ENCODE peak calls at places on chromosome 9, in six cellular contexts. One of them, this sample, is unnamed.

GRCh38 chr9:92071634-92072033 is 43.6 kb downstream of the SPTLC1 start:
- DNase-seq in IMR-90: no peak
- DNase-seq in neuronal stem cell: no peak
- DNase-seq in H9: no peak
- DNase-seq in mesenchymal stem cell: no peak
- DNase-seq in H1: no peak
- DNase-seq in this sample: no peak

GRCh38 chr9:109320338-109320733 is 523 bp downstream of the EPB41L4B start:
- DNase-seq in IMR-90: no peak
- DNase-seq in neuronal stem cell: peak; percentile 26
- DNase-seq in H9: no peak
- DNase-seq in mesenchymal stem cell: no peak
- DNase-seq in H1: no peak
- DNase-seq in this sample: no peak

GRCh38 chr9:106945727-106946690 is 83.0 kb downstream of the ZNF462 start:
- DNase-seq in IMR-90: peak; percentile 91
- DNase-seq in neuronal stem cell: no peak
- DNase-seq in H9: no peak
- DNase-seq in mesenchymal stem cell: peak; percentile 55
- DNase-seq in H1: no peak
- DNase-seq in this sample: no peak

GRCh38 chr9:75235632-75236031 is 147.3 kb downstream of the OSTF1 start:
- DNase-seq in IMR-90: no peak
- DNase-seq in neuronal stem cell: no peak
- DNase-seq in H9: no peak
- DNase-seq in mesenchymal stem cell: no peak
- DNase-seq in H1: no peak
- DNase-seq in this sample: peak; percentile 86

GRCh38 chr9:4762889-4763521 is 22.0 kb upstream of the AK3 start:
- DNase-seq in IMR-90: no peak
- DNase-seq in neuronal stem cell: peak; percentile 1
- DNase-seq in H9: peak; percentile 87
- DNase-seq in mesenchymal stem cell: peak; percentile 50
- DNase-seq in H1: no peak
- DNase-seq in this sample: peak; percentile 83

GRCh38 chr9:133534346-133535284 is at the start of gene ADAMTSL2:
- DNase-seq in IMR-90: peak; percentile 56
- DNase-seq in neuronal stem cell: peak; percentile 44
- DNase-seq in H9: peak; percentile 71
- DNase-seq in mesenchymal stem cell: peak; percentile 72
- DNase-seq in H1: no peak
- DNase-seq in this sample: no peak

GRCh38 chr9:98791147-98792095 is 4.9 kb downstream of the ANKS6 start:
- DNase-seq in IMR-90: peak; percentile 94
- DNase-seq in neuronal stem cell: peak; percentile 70
- DNase-seq in H9: peak; percentile 90
- DNase-seq in mesenchymal stem cell: peak; percentile 83
- DNase-seq in H1: peak; percentile 80
- DNase-seq in this sample: peak; percentile 84

GRCh38 chr9:20853866-20854265 is 169.8 kb downstream of the FOCAD start:
- DNase-seq in IMR-90: no peak
- DNase-seq in neuronal stem cell: no peak
- DNase-seq in H9: no peak
- DNase-seq in mesenchymal stem cell: no peak
- DNase-seq in H1: no peak
- DNase-seq in this sample: no peak

GRCh38 chr9:752681-753200 is 88.8 kb upstream of the DMRT1 start:
- DNase-seq in IMR-90: peak; percentile 25
- DNase-seq in neuronal stem cell: no peak
- DNase-seq in H9: no peak
- DNase-seq in mesenchymal stem cell: peak; percentile 70
- DNase-seq in H1: no peak
- DNase-seq in this sample: no peak

GRCh38 chr9:16191691-16192402 is 639.0 kb downstream of the CCDC171 start:
- DNase-seq in IMR-90: peak; percentile 87
- DNase-seq in neuronal stem cell: peak; percentile 70
- DNase-seq in H9: peak; percentile 84
- DNase-seq in mesenchymal stem cell: peak; percentile 92
- DNase-seq in H1: peak; percentile 58
- DNase-seq in this sample: peak; percentile 85

GRCh38 chr9:135926402-135927194 is 19.3 kb upstream of the CAMSAP1 start:
- DNase-seq in IMR-90: peak; percentile 61
- DNase-seq in neuronal stem cell: no peak
- DNase-seq in H9: no peak
- DNase-seq in mesenchymal stem cell: peak; percentile 78
- DNase-seq in H1: no peak
- DNase-seq in this sample: peak; percentile 95

GRCh38 chr9:109331353-109331752 is 10.5 kb upstream of the EPB41L4B start:
- DNase-seq in IMR-90: no peak
- DNase-seq in neuronal stem cell: no peak
- DNase-seq in H9: no peak
- DNase-seq in mesenchymal stem cell: no peak
- DNase-seq in H1: no peak
- DNase-seq in this sample: peak; percentile 16

GRCh38 chr9:33884856-33885701 is 68.1 kb downstream of the UBE2R2 start:
- DNase-seq in IMR-90: peak; percentile 54
- DNase-seq in neuronal stem cell: no peak
- DNase-seq in H9: no peak
- DNase-seq in mesenchymal stem cell: peak; percentile 59
- DNase-seq in H1: no peak
- DNase-seq in this sample: no peak

GRCh38 chr9:72864327-72864726 is 88.5 kb downstream of the ALDH1A1 start:
- DNase-seq in IMR-90: no peak
- DNase-seq in neuronal stem cell: no peak
- DNase-seq in H9: no peak
- DNase-seq in mesenchymal stem cell: peak; percentile 20
- DNase-seq in H1: no peak
- DNase-seq in this sample: no peak

GRCh38 chr9:134623408-134624066 is 18.1 kb upstream of the COL5A1 start:
- DNase-seq in IMR-90: no peak
- DNase-seq in neuronal stem cell: no peak
- DNase-seq in H9: no peak
- DNase-seq in mesenchymal stem cell: no peak
- DNase-seq in H1: no peak
- DNase-seq in this sample: no peak

GRCh38 chr9:95947118-95947517 is 71.6 kb downstream of the ERCC6L2 start:
- DNase-seq in IMR-90: no peak
- DNase-seq in neuronal stem cell: no peak
- DNase-seq in H9: no peak
- DNase-seq in mesenchymal stem cell: no peak
- DNase-seq in H1: no peak
- DNase-seq in this sample: no peak

GRCh38 chr9:128928624-128929023 is 7.8 kb downstream of the PHYHD1 start:
- DNase-seq in IMR-90: peak; percentile 25
- DNase-seq in neuronal stem cell: no peak
- DNase-seq in H9: no peak
- DNase-seq in mesenchymal stem cell: no peak
- DNase-seq in H1: no peak
- DNase-seq in this sample: no peak
- H2AFZ ChIP-seq in IMR-90: peak overlapping the region; percentile 43
- H2AFZ ChIP-seq in neuronal stem cell: peak overlapping the region; percentile 85
- H2AFZ ChIP-seq in H9: no peak overlapping the region
- H2AFZ ChIP-seq in mesenchymal stem cell: no peak overlapping the region
- H2AFZ ChIP-seq in H1: no peak overlapping the region
- H2AFZ ChIP-seq in this sample: no peak overlapping the region

GRCh38 chr9:127014210-127014609 is 99.6 kb downstream of the RALGPS1 start:
- DNase-seq in IMR-90: peak; percentile 30
- DNase-seq in neuronal stem cell: no peak
- DNase-seq in H9: no peak
- DNase-seq in mesenchymal stem cell: no peak
- DNase-seq in H1: no peak
- DNase-seq in this sample: no peak
- H3K23ac ChIP-seq in IMR-90: no peak overlapping the region
- H3K23ac ChIP-seq in neuronal stem cell: no peak overlapping the region
- H3K23ac ChIP-seq in H9: no peak overlapping the region
- H3K23ac ChIP-seq in mesenchymal stem cell: no peak overlapping the region
- H3K23ac ChIP-seq in H1: no peak overlapping the region
- H3K23ac ChIP-seq in this sample: no peak overlapping the region

DNA sequence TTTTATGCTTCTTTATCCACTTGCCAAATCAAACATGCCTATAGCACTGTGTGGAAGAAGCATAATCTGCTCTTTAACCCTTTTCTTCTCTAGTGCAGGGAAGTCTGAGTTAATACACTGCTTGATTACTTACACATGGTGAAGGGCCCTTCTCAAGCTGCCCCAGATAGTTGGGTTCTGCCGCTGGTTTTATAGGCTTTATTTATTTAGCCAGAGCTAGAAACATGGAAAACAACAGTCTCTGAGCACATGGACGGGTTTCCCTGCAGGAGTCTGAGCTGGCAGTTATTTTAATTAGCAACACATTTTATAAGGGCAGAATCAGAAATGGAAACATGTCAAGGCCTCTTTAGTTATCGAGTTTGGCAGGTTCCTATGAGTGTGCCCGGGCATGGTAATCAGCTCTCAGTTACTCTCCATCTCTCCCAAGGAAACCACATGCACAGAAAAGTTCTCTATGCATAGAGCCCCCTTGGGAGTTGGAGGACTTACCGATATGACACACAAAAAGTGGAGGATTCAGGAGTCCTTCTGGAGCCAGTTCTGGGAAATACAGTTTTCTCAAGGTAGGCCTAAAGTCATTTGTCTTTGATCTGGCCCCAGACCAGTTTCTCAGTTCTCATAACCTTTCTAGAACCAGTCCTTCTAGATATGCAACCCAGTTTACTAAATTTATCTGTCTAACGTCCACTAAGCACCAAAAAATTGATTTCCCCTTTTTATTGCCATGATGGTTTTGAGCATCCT is 564.8 kb downstream of the ACTL7B start:
- DNase-seq in IMR-90: no peak
- DNase-seq in neuronal stem cell: no peak
- DNase-seq in H9: no peak
- DNase-seq in mesenchymal stem cell: no peak
- DNase-seq in H1: no peak
- DNase-seq in this sample: no peak
- H2AFZ ChIP-seq in IMR-90: no peak overlapping the region
- H2AFZ ChIP-seq in neuronal stem cell: no peak overlapping the region
- H2AFZ ChIP-seq in H9: no peak overlapping the region
- H2AFZ ChIP-seq in mesenchymal stem cell: no peak overlapping the region
- H2AFZ ChIP-seq in H1: no peak overlapping the region
- H2AFZ ChIP-seq in this sample: no peak overlapping the region

GRCh38 chr9:22446589-22446949 is at the start of gene DMRTA1:
- DNase-seq in IMR-90: peak; percentile 25
- DNase-seq in neuronal stem cell: no peak
- DNase-seq in H9: peak; percentile 92
- DNase-seq in mesenchymal stem cell: peak; percentile 73
- DNase-seq in H1: peak; percentile 33
- DNase-seq in this sample: peak; percentile 30
- H3K23ac ChIP-seq in IMR-90: no peak within 1 kb of the TSS
- H3K23ac ChIP-seq in neuronal stem cell: peak within 1 kb of the TSS; percentile 85
- H3K23ac ChIP-seq in H9: no peak within 1 kb of the TSS
- H3K23ac ChIP-seq in mesenchymal stem cell: no peak within 1 kb of the TSS
- H3K23ac ChIP-seq in H1: no peak within 1 kb of the TSS
- H3K23ac ChIP-seq in this sample: no peak within 1 kb of the TSS

DNA sequence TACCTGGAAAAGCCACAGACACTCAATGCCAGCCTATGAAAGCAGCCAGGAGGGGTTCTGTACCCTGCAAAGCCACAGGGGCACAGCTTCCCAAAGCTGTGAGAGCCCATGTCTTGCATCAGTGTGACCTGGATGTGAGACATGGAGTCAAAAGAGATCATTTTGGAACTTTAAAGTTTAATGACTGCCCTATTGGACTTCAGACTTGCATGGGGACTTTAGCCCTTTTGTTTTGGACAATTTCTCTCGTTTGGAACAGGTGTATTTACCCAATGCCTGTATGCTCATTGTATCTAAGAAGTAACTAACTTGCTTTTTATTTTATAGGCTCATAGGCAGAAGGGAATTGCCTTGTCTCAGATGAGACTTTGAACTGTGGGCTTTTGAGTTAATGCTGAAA is 244.9 kb upstream of the TYRP1 start:
- DNase-seq in IMR-90: no peak
- DNase-seq in neuronal stem cell: no peak
- DNase-seq in H9: no peak
- DNase-seq in mesenchymal stem cell: no peak
- DNase-seq in H1: no peak
- DNase-seq in this sample: no peak
- H2AFZ ChIP-seq in IMR-90: no peak overlapping the region
- H2AFZ ChIP-seq in neuronal stem cell: no peak overlapping the region
- H2AFZ ChIP-seq in H9: no peak overlapping the region
- H2AFZ ChIP-seq in mesenchymal stem cell: no peak overlapping the region
- H2AFZ ChIP-seq in H1: no peak overlapping the region
- H2AFZ ChIP-seq in this sample: no peak overlapping the region

GRCh38 chr9:113502427-113503008 is 39.0 kb downstream of the RGS3 start:
- DNase-seq in IMR-90: no peak
- DNase-seq in neuronal stem cell: no peak
- DNase-seq in H9: no peak
- DNase-seq in mesenchymal stem cell: no peak
- DNase-seq in H1: no peak
- DNase-seq in this sample: peak; percentile 92

GRCh38 chr9:113504725-113505590 is 41.4 kb downstream of the RGS3 start:
- DNase-seq in IMR-90: no peak
- DNase-seq in neuronal stem cell: no peak
- DNase-seq in H9: no peak
- DNase-seq in mesenchymal stem cell: no peak
- DNase-seq in H1: no peak
- DNase-seq in this sample: peak; percentile 54

GRCh38 chr9:113501821-113502220 is 38.3 kb downstream of the RGS3 start:
- DNase-seq in IMR-90: no peak
- DNase-seq in neuronal stem cell: no peak
- DNase-seq in H9: no peak
- DNase-seq in mesenchymal stem cell: no peak
- DNase-seq in H1: no peak
- DNase-seq in this sample: peak; percentile 11

GRCh38 chr9:113503131-113503541 is 39.6 kb downstream of the RGS3 start:
- DNase-seq in IMR-90: no peak
- DNase-seq in neuronal stem cell: no peak
- DNase-seq in H9: no peak
- DNase-seq in mesenchymal stem cell: no peak
- DNase-seq in H1: no peak
- DNase-seq in this sample: peak; percentile 95

GRCh38 chr9:113503613-113504230 is 40.2 kb downstream of the RGS3 start:
- DNase-seq in IMR-90: peak; percentile 23
- DNase-seq in neuronal stem cell: no peak
- DNase-seq in H9: no peak
- DNase-seq in mesenchymal stem cell: no peak
- DNase-seq in H1: no peak
- DNase-seq in this sample: no peak
- H3K23ac ChIP-seq in IMR-90: no peak overlapping the region
- H3K23ac ChIP-seq in neuronal stem cell: no peak overlapping the region
- H3K23ac ChIP-seq in H9: no peak overlapping the region
- H3K23ac ChIP-seq in mesenchymal stem cell: no peak overlapping the region
- H3K23ac ChIP-seq in H1: no peak overlapping the region
- H3K23ac ChIP-seq in this sample: no peak overlapping the region